ENCODE peak calls at places on chromosomes 3 and 15, in ten cellular contexts. S, P, E, I, Y, K, V, T, N and M are unnamed samples.
A peak's percentile ranks its signal among the peaks of the same experiment; 100 is the strongest.

GRCh38 chr3:45506751-45507391 is 87.7 kb upstream of the LIMD1 start:
- DNase-seq in S (no peak), P (no peak), E (no peak), I (no peak), Y (no peak), K (no peak), V (no peak), T (no peak), N (no peak), M (no peak)

GRCh38 chr15:77790481-77790880 is 157.8 kb upstream of the LINGO1 start:
- DNase-seq in S (no peak), P (no peak), E (no peak), I (no peak), Y (no peak), K (no peak), V (no peak), T (no peak), N (no peak), M (no peak)

GRCh38 chr15:99104788-99105515 is at the start of gene SYNM:
- DNase-seq in S (peak; percentile 34), P (peak; percentile 78), E (peak; percentile 50), I (peak; percentile 29), Y (peak; percentile 84), K (peak; percentile 91), V (peak; percentile 86), T (peak; percentile 58), N (peak; percentile 88), M (peak; percentile 40)

GRCh38 chr15:85704021-85704420 is 90.7 kb downstream of the KLHL25 start:
- DNase-seq in S (no peak), P (no peak), E (no peak), I (no peak), Y (no peak), K (no peak), V (peak; percentile 70), T (no peak), N (no peak), M (no peak)

GRCh38 chr3:111246967-111247760 is 175.5 kb downstream of the NECTIN3 start:
- DNase-seq in S (no peak), P (no peak), E (peak; percentile 68), I (no peak), Y (no peak), K (peak; percentile 9), V (no peak), T (no peak), N (no peak), M (peak; percentile 42)

GRCh38 chr3:126846316-126846715 is 136.6 kb upstream of the PLXNA1 start:
- DNase-seq in S (no peak), P (no peak), E (no peak), I (no peak), Y (no peak), K (no peak), V (no peak), T (no peak), N (no peak), M (no peak)

GRCh38 chr15:44781128-44781810 is 44.9 kb downstream of the TRIM69 start:
- DNase-seq in S (no peak), P (no peak), E (no peak), I (no peak), Y (peak; percentile 21), K (no peak), V (no peak), T (no peak), N (no peak), M (no peak)

GRCh38 chr3:197487911-197488391 is 67.8 kb downstream of the BDH1 start:
- DNase-seq in S (no peak), P (peak; percentile 57), E (peak; percentile 89), I (no peak), Y (no peak), K (no peak), V (no peak), T (no peak), N (no peak), M (peak; percentile 78)

GRCh38 chr3:8416965-8417364 is 84.7 kb upstream of the LMCD1 start:
- DNase-seq in S (no peak), P (peak; percentile 47), E (no peak), I (no peak), Y (peak; percentile 34), K (no peak), V (peak; percentile 17), T (no peak), N (no peak), M (peak; percentile 25)

GRCh38 chr3:177610677-177611654 is 413.7 kb upstream of the TBL1XR1 start:
- DNase-seq in S (no peak), P (peak; percentile 61), E (no peak), I (no peak), Y (no peak), K (no peak), V (no peak), T (no peak), N (no peak), M (no peak)

GRCh38 chr3:45140392-45140791 is 5.8 kb downstream of the CDCP1 start:
- DNase-seq in S (no peak), P (no peak), E (no peak), I (no peak), Y (no peak), K (peak; percentile 29), V (no peak), T (peak; percentile 54), N (no peak), M (no peak)

GRCh38 chr3:134458451-134458850 is 27.3 kb downstream of the ANAPC13 start:
- DNase-seq in S (no peak), P (no peak), E (no peak), I (no peak), Y (no peak), K (no peak), V (no peak), T (no peak), N (no peak), M (no peak)

GRCh38 chr3:38725726-38726410 is 76.4 kb upstream of the SCN5A start:
- DNase-seq in S (no peak), P (no peak), E (no peak), I (no peak), Y (peak; percentile 81), K (no peak), V (no peak), T (no peak), N (no peak), M (no peak)

GRCh38 chr3:79148786-79149185 is 619.0 kb downstream of the ROBO1 start:
- DNase-seq in S (no peak), P (no peak), E (no peak), I (no peak), Y (no peak), K (no peak), V (no peak), T (no peak), N (no peak), M (peak; percentile 6)

GRCh38 chr3:96959902-96960596 is 145.7 kb downstream of the EPHA6 start:
- DNase-seq in S (no peak), P (no peak), E (no peak), I (no peak), Y (no peak), K (no peak), V (no peak), T (no peak), N (no peak), M (peak; percentile 96)

GRCh38 chr3:13120928-13121552 is 47.8 kb upstream of the IQSEC1 start:
- DNase-seq in S (no peak), P (no peak), E (no peak), I (no peak), Y (no peak), K (no peak), V (no peak), T (no peak), N (no peak), M (no peak)

GRCh38 chr15:101091080-101092017 is 160.5 kb downstream of the CHSY1 start:
- DNase-seq in S (no peak), P (no peak), E (peak; percentile 82), I (no peak), Y (no peak), K (no peak), V (no peak), T (no peak), N (peak; percentile 38), M (no peak)

GRCh38 chr3:43217206-43217605 is 69.1 kb upstream of the SNRK start:
- DNase-seq in S (no peak), P (no peak), E (no peak), I (no peak), Y (no peak), K (no peak), V (no peak), T (no peak), N (no peak), M (no peak)

GRCh38 chr3:183300996-183301562 is 48.0 kb downstream of the B3GNT5 start:
- DNase-seq in S (no peak), P (no peak), E (no peak), I (no peak), Y (no peak), K (no peak), V (no peak), T (no peak), N (no peak), M (no peak)

GRCh38 chr15:62914461-62915079 is 128.0 kb upstream of the TPM1 start:
- DNase-seq in S (no peak), P (no peak), E (no peak), I (no peak), Y (no peak), K (no peak), V (no peak), T (no peak), N (no peak), M (no peak)

GRCh38 chr15:100668321-100668690 is 65.9 kb downstream of the ASB7 start:
- DNase-seq in S (no peak), P (no peak), E (no peak), I (no peak), Y (no peak), K (no peak), V (no peak), T (no peak), N (no peak), M (no peak)

GRCh38 chr15:36029606-36030005 is 483.6 kb upstream of the DPH6 start:
- DNase-seq in S (no peak), P (no peak), E (peak; percentile 35), I (no peak), Y (no peak), K (no peak), V (no peak), T (no peak), N (no peak), M (no peak)

GRCh38 chr15:58179206-58179605 is 41.0 kb downstream of the AQP9 start:
- DNase-seq in S (no peak), P (no peak), E (no peak), I (no peak), Y (peak; percentile 54), K (no peak), V (no peak), T (no peak), N (no peak), M (peak; percentile 73)

GRCh38 chr3:135895106-135895733 is 70.3 kb upstream of the PPP2R3A start:
- DNase-seq in S (peak; percentile 20), P (peak; percentile 72), E (peak; percentile 55), I (peak; percentile 55), Y (peak; percentile 29), K (peak; percentile 74), V (peak; percentile 65), T (peak; percentile 48), N (peak; percentile 79), M (peak; percentile 67)